ENCODE peak calls at places on chromosomes 5 and 9, in seven cellular contexts. I is LHCN-M2; N is activated T-cell treated with anti-CD3 and anti-CD28 coated beads, Interleukin-2, amount 50 U/mL, for 72 hours; B is pons; X is AG10803; V is endothelial cell; L is stimulated activated CD4-positive, alpha-beta T cell treated with anti-CD3 and anti-CD28 coated beads, Interleukin-4, amount 100 ng/mL, for 4 hours. R is an unnamed sample.

GRCh38 chr9:130715270-130716077 is 21.9 kb downstream of the EXOSC2 start:
- DNase-seq in I (peak; percentile 49), N (no peak), B (no peak), X (no peak), V (no peak), L (no peak), R (no peak)

GRCh38 chr5:54234304-54234938 is 76.0 kb downstream of the ARL15 start:
- DNase-seq in I (peak; percentile 38), N (no peak), B (peak; percentile 42), X (peak; percentile 71), V (no peak), L (no peak), R (no peak)

GRCh38 chr5:53123702-53124101 is 14.1 kb upstream of the MOCS2 start:
- DNase-seq in I (peak; percentile 38), N (no peak), B (no peak), X (peak; percentile 37), V (no peak), L (no peak), R (peak; percentile 36)

GRCh38 chr9:69758001-69758730 is 1.6 kb downstream of the PTAR1 start:
- DNase-seq in I (peak; percentile 22), N (peak; percentile 10), B (no peak), X (peak; percentile 41), V (no peak), L (no peak), R (no peak)

GRCh38 chr5:5141625-5142527 is 1.7 kb downstream of the ADAMTS16 start:
- DNase-seq in I (peak; percentile 50), N (peak; percentile 48), B (peak; percentile 70), X (peak; percentile 59), V (peak; percentile 52), L (peak; percentile 34), R (peak; percentile 78)

GRCh38 chr5:87121315-87122170 is 146.1 kb upstream of the RASA1 start:
- DNase-seq in I (peak; percentile 96), N (peak; percentile 61), B (peak; percentile 65), X (peak; percentile 88), V (no peak), L (peak; percentile 6), R (peak; percentile 90)

GRCh38 chr5:10635257-10635860 is 71.5 kb downstream of the ANKRD33B start:
- DNase-seq in I (peak; percentile 55), N (peak; percentile 88), B (no peak), X (peak; percentile 25), V (no peak), L (peak; percentile 61), R (peak; percentile 57)

GRCh38 chr5:172284275-172284971 is 859 bp upstream of the UBTD2 start:
- DNase-seq in I (peak; percentile 37), N (no peak), B (peak; percentile 19), X (peak; percentile 64), V (no peak), L (no peak), R (peak; percentile 45)

GRCh38 chr5:111122398-111122797 is 30.2 kb downstream of the WDR36 start:
- DNase-seq in I (no peak), N (no peak), B (no peak), X (no peak), V (no peak), L (no peak), R (no peak)

GRCh38 chr9:111582888-111583287 is 16.6 kb downstream of the PTGR1 start:
- DNase-seq in I (peak; percentile 76), N (no peak), B (no peak), X (peak; percentile 24), V (no peak), L (no peak), R (peak; percentile 74)

GRCh38 chr9:34179528-34180138 is 790 bp downstream of the UBAP1 start:
- DNase-seq in I (no peak), N (no peak), B (peak; percentile 17), X (peak; percentile 79), V (no peak), L (no peak), R (peak; percentile 71)

GRCh38 chr9:93664549-93665120 is 88.3 kb downstream of the PHF2 start:
- DNase-seq in I (no peak), N (no peak), B (no peak), X (no peak), V (no peak), L (no peak), R (no peak)

GRCh38 chr5:138439537-138440225 is 824 bp downstream of the REEP2 start:
- DNase-seq in I (no peak), N (no peak), B (no peak), X (no peak), V (no peak), L (no peak), R (peak; percentile 36)

GRCh38 chr9:4559238-4560182 is 69.2 kb downstream of the SLC1A1 start:
- DNase-seq in I (no peak), N (no peak), B (no peak), X (no peak), V (no peak), L (no peak), R (no peak)

GRCh38 chr5:59049070-59049469 is 466.2 kb downstream of the RAB3C start:
- DNase-seq in I (no peak), N (no peak), B (no peak), X (no peak), V (no peak), L (no peak), R (no peak)

GRCh38 chr5:133564921-133565565 is 47.3 kb downstream of the FSTL4 start:
- DNase-seq in I (no peak), N (peak; percentile 8), B (no peak), X (no peak), V (no peak), L (no peak), R (no peak)

GRCh38 chr9:98235126-98235525 is 20.3 kb downstream of the TBC1D2 start:
- DNase-seq in I (no peak), N (no peak), B (no peak), X (no peak), V (no peak), L (no peak), R (no peak)

GRCh38 chr9:133484671-133485437 is 6.0 kb upstream of the SLC2A6 start:
- DNase-seq in I (no peak), N (no peak), B (no peak), X (no peak), V (no peak), L (no peak), R (no peak)

GRCh38 chr5:34496258-34496657 is 159.9 kb upstream of the RAI14 start:
- DNase-seq in I (no peak), N (no peak), B (no peak), X (peak; percentile 37), V (no peak), L (no peak), R (no peak)